ENCODE peak calls at places on chromosomes 6 and 20, in ten cellular contexts. U, E, Q, N, P, Z, H, L, J and R are unnamed samples.

GRCh38 chr20:50015993-50016770 is 33.4 kb downstream of the SNAI1 start:
- DNase-seq in U (no peak), E (no peak), Q (no peak), N (no peak), P (peak), Z (no peak), H (peak), L (no peak), J (no peak), R (no peak)

GRCh38 chr20:17538517-17539170 is 7.5 kb upstream of the BFSP1 start:
- DNase-seq in U (peak), E (no peak), Q (no peak), N (no peak), P (no peak), Z (no peak), H (no peak), L (no peak), J (no peak), R (peak)

GRCh38 chr6:138222901-138223546 is 4.7 kb upstream of the PBOV1 start:
- DNase-seq in U (no peak), E (no peak), Q (no peak), N (no peak), P (no peak), Z (no peak), H (no peak), L (no peak), J (no peak), R (no peak)

GRCh38 chr6:41326092-41326491 is 9.3 kb upstream of the NCR2 start:
- DNase-seq in U (no peak), E (no peak), Q (no peak), N (no peak), P (no peak), Z (no peak), H (no peak), L (no peak), J (no peak), R (no peak)

GRCh38 chr6:169808608-169808967 is 57.2 kb downstream of the ERMARD start:
- DNase-seq in U (no peak), E (no peak), Q (no peak), N (no peak), P (no peak), Z (no peak), H (no peak), L (no peak), J (no peak), R (no peak)

GRCh38 chr20:48215536-48215935 is 430.3 kb upstream of the SULF2 start:
- DNase-seq in U (no peak), E (no peak), Q (no peak), N (peak), P (no peak), Z (no peak), H (no peak), L (no peak), J (no peak), R (peak)

GRCh38 chr20:36181934-36182603 is 27.5 kb downstream of the EPB41L1 start:
- DNase-seq in U (no peak), E (no peak), Q (no peak), N (no peak), P (no peak), Z (no peak), H (peak), L (no peak), J (no peak), R (no peak)

GRCh38 chr6:54586251-54586650 is 260.3 kb upstream of the FAM83B start:
- DNase-seq in U (no peak), E (no peak), Q (no peak), N (no peak), P (no peak), Z (no peak), H (peak), L (no peak), J (no peak), R (no peak)

GRCh38 chr6:38755207-38755606 is 40.1 kb downstream of the DNAH8 start:
- DNase-seq in U (no peak), E (no peak), Q (no peak), N (no peak), P (no peak), Z (no peak), H (no peak), L (no peak), J (no peak), R (peak)

GRCh38 chr6:52253494-52253893 is 9.2 kb upstream of the IL17F start:
- DNase-seq in U (no peak), E (no peak), Q (no peak), N (no peak), P (no peak), Z (no peak), H (peak), L (no peak), J (no peak), R (no peak)

GRCh38 chr6:157268835-157269234 is 54.5 kb downstream of the TMEM242 start:
- DNase-seq in U (no peak), E (no peak), Q (no peak), N (no peak), P (peak), Z (no peak), H (no peak), L (no peak), J (no peak), R (no peak)

GRCh38 chr20:461254-462198 is 807 bp downstream of the TBC1D20 start:
- DNase-seq in U (peak), E (peak), Q (no peak), N (peak), P (peak), Z (peak), H (peak), L (peak), J (peak), R (peak)

GRCh38 chr20:37758332-37758731 is 64.5 kb downstream of the CTNNBL1 start:
- DNase-seq in U (no peak), E (no peak), Q (no peak), N (peak), P (peak), Z (no peak), H (no peak), L (no peak), J (no peak), R (no peak)

GRCh38 chr6:39665871-39666270 is 59.3 kb downstream of the KIF6 start:
- DNase-seq in U (no peak), E (no peak), Q (no peak), N (no peak), P (no peak), Z (no peak), H (peak), L (no peak), J (no peak), R (no peak)

GRCh38 chr20:17969884-17970409 is 1.1 kb downstream of the MGME1 start:
- DNase-seq in U (peak), E (no peak), Q (peak), N (no peak), P (peak), Z (no peak), H (peak), L (no peak), J (no peak), R (peak)